ENCODE peak calls at places on chromosomes 13 and 19, in seven cellular contexts. One of them, this sample, is unnamed.

GRCh38 chr13:101570410-101570809 is 117.9 kb downstream of the ITGBL1 start:
- DNase-seq in activated naive CD4-positive, alpha-beta T cell treated with anti-CD3 and anti-CD28 coated beads, Interleukin-2, amount 10 ng/mL, durations not matched to agents 7 days and 5 days: no peak
- DNase-seq in stimulated activated CD8-positive, alpha-beta memory T cell treated with anti-CD3 and anti-CD28 coated beads, Interleukin-7, amount 100 ng/mL, for 1 hour: no peak
- DNase-seq in left colon: no peak
- DNase-seq in heart right ventricle: no peak
- DNase-seq in ACHN: peak
- DNase-seq in psoas muscle: no peak
- DNase-seq in this sample: no peak

GRCh38 chr19:45901432-45901903 is 945 bp downstream of the MYPOP start:
- DNase-seq in left colon: peak
- DNase-seq in psoas muscle: no peak
- DNase-seq in stimulated activated CD8-positive, alpha-beta memory T cell treated with anti-CD3 and anti-CD28 coated beads, Interleukin-7, amount 100 ng/mL, for 1 hour: no peak
- DNase-seq in heart right ventricle: no peak
- DNase-seq in activated naive CD4-positive, alpha-beta T cell treated with anti-CD3 and anti-CD28 coated beads, Interleukin-2, amount 10 ng/mL, durations not matched to agents 7 days and 5 days: peak
- DNase-seq in ACHN: no peak
- DNase-seq in this sample: no peak

GRCh38 chr13:102597029-102598015 is 536 bp downstream of the TPP2 start:
- DNase-seq in activated naive CD4-positive, alpha-beta T cell treated with anti-CD3 and anti-CD28 coated beads, Interleukin-2, amount 10 ng/mL, durations not matched to agents 7 days and 5 days: peak
- DNase-seq in left colon: peak
- DNase-seq in psoas muscle: peak
- DNase-seq in stimulated activated CD8-positive, alpha-beta memory T cell treated with anti-CD3 and anti-CD28 coated beads, Interleukin-7, amount 100 ng/mL, for 1 hour: no peak
- DNase-seq in ACHN: peak
- DNase-seq in heart right ventricle: peak
- DNase-seq in this sample: peak

GRCh38 chr19:55389386-55390317 is 3.9 kb downstream of the RPL28 start:
- DNase-seq in stimulated activated CD8-positive, alpha-beta memory T cell treated with anti-CD3 and anti-CD28 coated beads, Interleukin-7, amount 100 ng/mL, for 1 hour: no peak
- DNase-seq in left colon: no peak
- DNase-seq in ACHN: no peak
- DNase-seq in activated naive CD4-positive, alpha-beta T cell treated with anti-CD3 and anti-CD28 coated beads, Interleukin-2, amount 10 ng/mL, durations not matched to agents 7 days and 5 days: no peak
- DNase-seq in heart right ventricle: no peak
- DNase-seq in psoas muscle: no peak
- DNase-seq in this sample: no peak

GRCh38 chr19:6970478-6970877 is 50.8 kb downstream of the MBD3L2B start:
- DNase-seq in left colon: no peak
- DNase-seq in psoas muscle: no peak
- DNase-seq in heart right ventricle: no peak
- DNase-seq in ACHN: no peak
- DNase-seq in activated naive CD4-positive, alpha-beta T cell treated with anti-CD3 and anti-CD28 coated beads, Interleukin-2, amount 10 ng/mL, durations not matched to agents 7 days and 5 days: no peak
- DNase-seq in stimulated activated CD8-positive, alpha-beta memory T cell treated with anti-CD3 and anti-CD28 coated beads, Interleukin-7, amount 100 ng/mL, for 1 hour: no peak
- DNase-seq in this sample: no peak

GRCh38 chr19:19662344-19662743 is 1.1 kb downstream of the ATP13A1 start:
- DNase-seq in stimulated activated CD8-positive, alpha-beta memory T cell treated with anti-CD3 and anti-CD28 coated beads, Interleukin-7, amount 100 ng/mL, for 1 hour: no peak
- DNase-seq in left colon: peak
- DNase-seq in psoas muscle: no peak
- DNase-seq in heart right ventricle: no peak
- DNase-seq in activated naive CD4-positive, alpha-beta T cell treated with anti-CD3 and anti-CD28 coated beads, Interleukin-2, amount 10 ng/mL, durations not matched to agents 7 days and 5 days: no peak
- DNase-seq in ACHN: no peak
- DNase-seq in this sample: no peak

GRCh38 chr13:109593230-109593629 is 193.2 kb downstream of the IRS2 start:
- DNase-seq in ACHN: no peak
- DNase-seq in left colon: no peak
- DNase-seq in stimulated activated CD8-positive, alpha-beta memory T cell treated with anti-CD3 and anti-CD28 coated beads, Interleukin-7, amount 100 ng/mL, for 1 hour: no peak
- DNase-seq in heart right ventricle: no peak
- DNase-seq in activated naive CD4-positive, alpha-beta T cell treated with anti-CD3 and anti-CD28 coated beads, Interleukin-2, amount 10 ng/mL, durations not matched to agents 7 days and 5 days: no peak
- DNase-seq in psoas muscle: no peak
- DNase-seq in this sample: no peak

GRCh38 chr19:47497073-47497766 is 13.2 kb upstream of the KPTN start:
- DNase-seq in heart right ventricle: no peak
- DNase-seq in psoas muscle: peak
- DNase-seq in activated naive CD4-positive, alpha-beta T cell treated with anti-CD3 and anti-CD28 coated beads, Interleukin-2, amount 10 ng/mL, durations not matched to agents 7 days and 5 days: no peak
- DNase-seq in stimulated activated CD8-positive, alpha-beta memory T cell treated with anti-CD3 and anti-CD28 coated beads, Interleukin-7, amount 100 ng/mL, for 1 hour: no peak
- DNase-seq in left colon: no peak
- DNase-seq in ACHN: no peak
- DNase-seq in this sample: no peak

GRCh38 chr19:51702103-51702753 is 9.1 kb downstream of the SPACA6 start:
- DNase-seq in stimulated activated CD8-positive, alpha-beta memory T cell treated with anti-CD3 and anti-CD28 coated beads, Interleukin-7, amount 100 ng/mL, for 1 hour: no peak
- DNase-seq in ACHN: no peak
- DNase-seq in heart right ventricle: peak
- DNase-seq in left colon: peak
- DNase-seq in activated naive CD4-positive, alpha-beta T cell treated with anti-CD3 and anti-CD28 coated beads, Interleukin-2, amount 10 ng/mL, durations not matched to agents 7 days and 5 days: peak
- DNase-seq in psoas muscle: peak
- DNase-seq in this sample: no peak

GRCh38 chr13:28558126-28558525 is 63.2 kb upstream of the FLT1 start:
- DNase-seq in activated naive CD4-positive, alpha-beta T cell treated with anti-CD3 and anti-CD28 coated beads, Interleukin-2, amount 10 ng/mL, durations not matched to agents 7 days and 5 days: no peak
- DNase-seq in psoas muscle: no peak
- DNase-seq in stimulated activated CD8-positive, alpha-beta memory T cell treated with anti-CD3 and anti-CD28 coated beads, Interleukin-7, amount 100 ng/mL, for 1 hour: no peak
- DNase-seq in ACHN: peak
- DNase-seq in heart right ventricle: no peak
- DNase-seq in left colon: no peak
- DNase-seq in this sample: no peak

GRCh38 chr13:98105929-98106336 is 37.0 kb upstream of the FARP1 start:
- DNase-seq in activated naive CD4-positive, alpha-beta T cell treated with anti-CD3 and anti-CD28 coated beads, Interleukin-2, amount 10 ng/mL, durations not matched to agents 7 days and 5 days: no peak
- DNase-seq in stimulated activated CD8-positive, alpha-beta memory T cell treated with anti-CD3 and anti-CD28 coated beads, Interleukin-7, amount 100 ng/mL, for 1 hour: no peak
- DNase-seq in ACHN: no peak
- DNase-seq in psoas muscle: no peak
- DNase-seq in left colon: no peak
- DNase-seq in heart right ventricle: peak
- DNase-seq in this sample: no peak

GRCh38 chr19:48724796-48725753 is 5.5 kb upstream of the MAMSTR start:
- DNase-seq in stimulated activated CD8-positive, alpha-beta memory T cell treated with anti-CD3 and anti-CD28 coated beads, Interleukin-7, amount 100 ng/mL, for 1 hour: no peak
- DNase-seq in left colon: peak
- DNase-seq in activated naive CD4-positive, alpha-beta T cell treated with anti-CD3 and anti-CD28 coated beads, Interleukin-2, amount 10 ng/mL, durations not matched to agents 7 days and 5 days: no peak
- DNase-seq in psoas muscle: peak
- DNase-seq in heart right ventricle: peak
- DNase-seq in ACHN: peak
- DNase-seq in this sample: peak

GRCh38 chr19:17751103-17751911 is at the start of gene FCHO1:
- DNase-seq in ACHN: no peak
- DNase-seq in psoas muscle: peak
- DNase-seq in stimulated activated CD8-positive, alpha-beta memory T cell treated with anti-CD3 and anti-CD28 coated beads, Interleukin-7, amount 100 ng/mL, for 1 hour: peak
- DNase-seq in left colon: peak
- DNase-seq in heart right ventricle: peak
- DNase-seq in activated naive CD4-positive, alpha-beta T cell treated with anti-CD3 and anti-CD28 coated beads, Interleukin-2, amount 10 ng/mL, durations not matched to agents 7 days and 5 days: peak
- DNase-seq in this sample: peak

GRCh38 chr19:6062274-6062673 is 48.0 kb downstream of the RFX2 start:
- DNase-seq in heart right ventricle: peak
- DNase-seq in ACHN: no peak
- DNase-seq in psoas muscle: peak
- DNase-seq in activated naive CD4-positive, alpha-beta T cell treated with anti-CD3 and anti-CD28 coated beads, Interleukin-2, amount 10 ng/mL, durations not matched to agents 7 days and 5 days: no peak
- DNase-seq in stimulated activated CD8-positive, alpha-beta memory T cell treated with anti-CD3 and anti-CD28 coated beads, Interleukin-7, amount 100 ng/mL, for 1 hour: no peak
- DNase-seq in left colon: peak
- DNase-seq in this sample: no peak

GRCh38 chr19:30848626-30849322 is 476.6 kb downstream of the ZNF536 start:
- DNase-seq in left colon: no peak
- DNase-seq in psoas muscle: no peak
- DNase-seq in heart right ventricle: no peak
- DNase-seq in stimulated activated CD8-positive, alpha-beta memory T cell treated with anti-CD3 and anti-CD28 coated beads, Interleukin-7, amount 100 ng/mL, for 1 hour: no peak
- DNase-seq in activated naive CD4-positive, alpha-beta T cell treated with anti-CD3 and anti-CD28 coated beads, Interleukin-2, amount 10 ng/mL, durations not matched to agents 7 days and 5 days: no peak
- DNase-seq in ACHN: no peak
- DNase-seq in this sample: no peak

GRCh38 chr13:114008964-114009589 is 35.2 kb upstream of the C13orf46 start:
- DNase-seq in psoas muscle: peak
- DNase-seq in left colon: no peak
- DNase-seq in heart right ventricle: no peak
- DNase-seq in activated naive CD4-positive, alpha-beta T cell treated with anti-CD3 and anti-CD28 coated beads, Interleukin-2, amount 10 ng/mL, durations not matched to agents 7 days and 5 days: no peak
- DNase-seq in stimulated activated CD8-positive, alpha-beta memory T cell treated with anti-CD3 and anti-CD28 coated beads, Interleukin-7, amount 100 ng/mL, for 1 hour: no peak
- DNase-seq in ACHN: no peak
- DNase-seq in this sample: no peak

GRCh38 chr13:30388401-30389283 is 33.7 kb upstream of the UBE2L5 start:
- DNase-seq in activated naive CD4-positive, alpha-beta T cell treated with anti-CD3 and anti-CD28 coated beads, Interleukin-2, amount 10 ng/mL, durations not matched to agents 7 days and 5 days: no peak
- DNase-seq in heart right ventricle: no peak
- DNase-seq in ACHN: no peak
- DNase-seq in psoas muscle: peak
- DNase-seq in left colon: no peak
- DNase-seq in stimulated activated CD8-positive, alpha-beta memory T cell treated with anti-CD3 and anti-CD28 coated beads, Interleukin-7, amount 100 ng/mL, for 1 hour: no peak
- DNase-seq in this sample: no peak